ENCODE peak calls at places on chromosomes 1 and 21, in nine cellular contexts. One of them, this sample, is unnamed.

GRCh38 chr1:60461889-60462595 is 388.5 kb upstream of the C1orf87 start:
- DNase-seq in testis: no peak
- DNase-seq in uterus: no peak
- DNase-seq in spleen: no peak
- DNase-seq in sigmoid colon: no peak
- DNase-seq in heart left ventricle: no peak
- DNase-seq in stomach: no peak
- DNase-seq in IMR-90: no peak
- DNase-seq in tibial nerve: no peak
- DNase-seq in this sample: no peak

GRCh38 chr1:212668477-212668876 is 31.2 kb downstream of the BATF3 start:
- DNase-seq in heart left ventricle: no peak
- DNase-seq in uterus: no peak
- DNase-seq in stomach: no peak
- DNase-seq in tibial nerve: no peak
- DNase-seq in IMR-90: no peak
- DNase-seq in spleen: no peak
- DNase-seq in sigmoid colon: no peak
- DNase-seq in testis: no peak
- DNase-seq in this sample: no peak

GRCh38 chr1:93616996-93617669 is 64.5 kb downstream of the BCAR3 start:
- DNase-seq in testis: no peak
- DNase-seq in spleen: no peak
- DNase-seq in uterus: no peak
- DNase-seq in IMR-90: no peak
- DNase-seq in heart left ventricle: no peak
- DNase-seq in tibial nerve: no peak
- DNase-seq in sigmoid colon: peak; percentile 68
- DNase-seq in stomach: peak; percentile 79
- DNase-seq in this sample: no peak

GRCh38 chr1:24347159-24347931 is 28.2 kb downstream of the GRHL3 start:
- DNase-seq in spleen: no peak
- DNase-seq in IMR-90: no peak
- DNase-seq in tibial nerve: no peak
- DNase-seq in uterus: no peak
- DNase-seq in heart left ventricle: no peak
- DNase-seq in testis: no peak
- DNase-seq in stomach: no peak
- DNase-seq in sigmoid colon: no peak
- DNase-seq in this sample: no peak

GRCh38 chr21:28657576-28657975 is 335.1 kb downstream of the LTN1 start:
- DNase-seq in uterus: no peak
- DNase-seq in heart left ventricle: no peak
- DNase-seq in testis: no peak
- DNase-seq in tibial nerve: no peak
- DNase-seq in stomach: no peak
- DNase-seq in sigmoid colon: no peak
- DNase-seq in IMR-90: no peak
- DNase-seq in spleen: no peak
- DNase-seq in this sample: no peak

GRCh38 chr21:36235058-36235582 is 78.5 kb downstream of the DOP1B start:
- DNase-seq in uterus: no peak
- DNase-seq in IMR-90: no peak
- DNase-seq in stomach: peak; percentile 71
- DNase-seq in testis: no peak
- DNase-seq in sigmoid colon: no peak
- DNase-seq in tibial nerve: no peak
- DNase-seq in heart left ventricle: no peak
- DNase-seq in spleen: peak; percentile 22
- DNase-seq in this sample: no peak

GRCh38 chr1:111471012-111471411 is 2.8 kb upstream of the C1orf162 start:
- DNase-seq in sigmoid colon: peak; percentile 77
- DNase-seq in stomach: peak; percentile 50
- DNase-seq in heart left ventricle: peak; percentile 44
- DNase-seq in tibial nerve: no peak
- DNase-seq in uterus: no peak
- DNase-seq in testis: peak; percentile 52
- DNase-seq in spleen: peak; percentile 90
- DNase-seq in IMR-90: no peak
- DNase-seq in this sample: no peak

GRCh38 chr1:68173283-68174172 is 58.8 kb downstream of the WLS start:
- DNase-seq in sigmoid colon: no peak
- DNase-seq in tibial nerve: no peak
- DNase-seq in spleen: no peak
- DNase-seq in IMR-90: peak; percentile 75
- DNase-seq in heart left ventricle: no peak
- DNase-seq in uterus: no peak
- DNase-seq in stomach: no peak
- DNase-seq in testis: no peak
- DNase-seq in this sample: no peak

GRCh38 chr1:10764296-10764798 is 32.1 kb downstream of the CASZ1 start:
- DNase-seq in tibial nerve: no peak
- DNase-seq in heart left ventricle: no peak
- DNase-seq in sigmoid colon: no peak
- DNase-seq in IMR-90: no peak
- DNase-seq in testis: no peak
- DNase-seq in spleen: no peak
- DNase-seq in uterus: no peak
- DNase-seq in stomach: no peak
- DNase-seq in this sample: no peak

GRCh38 chr1:10767282-10767681 is 29.2 kb downstream of the CASZ1 start:
- DNase-seq in IMR-90: no peak
- DNase-seq in tibial nerve: no peak
- DNase-seq in heart left ventricle: no peak
- DNase-seq in stomach: no peak
- DNase-seq in testis: no peak
- DNase-seq in uterus: no peak
- DNase-seq in spleen: no peak
- DNase-seq in sigmoid colon: no peak
- DNase-seq in this sample: no peak

GRCh38 chr1:10765304-10765703 is 31.1 kb downstream of the CASZ1 start:
- DNase-seq in IMR-90: no peak
- DNase-seq in tibial nerve: no peak
- DNase-seq in spleen: no peak
- DNase-seq in testis: no peak
- DNase-seq in heart left ventricle: no peak
- DNase-seq in sigmoid colon: no peak
- DNase-seq in uterus: no peak
- DNase-seq in stomach: no peak
- DNase-seq in this sample: no peak

GRCh38 chr1:10768552-10768951 is 27.9 kb downstream of the CASZ1 start:
- DNase-seq in spleen: no peak
- DNase-seq in IMR-90: no peak
- DNase-seq in heart left ventricle: no peak
- DNase-seq in tibial nerve: no peak
- DNase-seq in uterus: no peak
- DNase-seq in stomach: no peak
- DNase-seq in sigmoid colon: no peak
- DNase-seq in testis: peak; percentile 48
- DNase-seq in this sample: no peak

DNA sequence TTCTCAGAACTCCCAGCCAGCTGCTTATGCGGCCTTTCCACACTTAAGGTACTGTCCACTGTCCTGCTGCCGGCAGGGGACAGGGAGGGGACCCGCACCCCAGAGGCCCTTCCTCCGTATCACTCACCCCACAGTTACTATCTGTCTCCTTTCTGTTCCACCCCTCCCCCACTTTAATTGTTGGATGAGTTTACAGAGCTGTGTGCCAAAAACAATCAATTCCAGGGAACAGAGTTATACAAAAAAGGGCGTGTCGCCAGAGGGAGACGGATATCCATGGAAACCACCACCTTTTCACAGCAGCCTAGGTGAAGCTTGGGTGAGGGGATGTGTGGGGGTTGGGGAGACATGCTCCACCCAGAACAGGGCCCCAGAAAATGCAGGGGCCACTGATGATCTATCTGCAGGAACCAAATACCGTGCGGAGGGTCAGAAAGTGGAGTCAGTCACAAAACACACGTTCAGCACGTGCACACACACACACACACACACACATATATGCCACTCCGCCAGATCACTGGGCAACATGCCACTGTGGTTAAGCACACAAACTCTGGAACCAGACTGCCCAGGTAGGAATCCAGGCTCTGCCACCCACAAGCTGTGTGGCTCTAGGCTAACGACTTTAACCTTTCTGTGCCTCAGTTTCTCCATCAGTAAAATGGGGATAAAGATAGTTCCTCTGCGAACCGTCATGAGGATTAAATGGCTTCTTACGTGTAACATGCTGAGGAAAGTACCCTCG is 30.5 kb downstream of the CASZ1 start:
- DNase-seq in tibial nerve: no peak
- DNase-seq in spleen: no peak
- DNase-seq in testis: no peak
- DNase-seq in heart left ventricle: no peak
- DNase-seq in IMR-90: no peak
- DNase-seq in uterus: no peak
- DNase-seq in stomach: peak; percentile 87
- DNase-seq in sigmoid colon: no peak
- DNase-seq in this sample: no peak
- H3K27ac ChIP-seq in tibial nerve: no peak overlapping the region
- H3K27ac ChIP-seq in spleen: no peak overlapping the region
- H3K27ac ChIP-seq in testis: no peak overlapping the region
- H3K27ac ChIP-seq in heart left ventricle: peak overlapping the region; percentile 4
- H3K27ac ChIP-seq in IMR-90: no peak overlapping the region
- H3K27ac ChIP-seq in uterus: no peak overlapping the region
- H3K27ac ChIP-seq in stomach: peak overlapping the region; percentile 60
- H3K27ac ChIP-seq in sigmoid colon: peak overlapping the region; percentile 25
- H3K27ac ChIP-seq in this sample: peak overlapping the region; percentile 78

GRCh38 chr21:44947930-44948331 is 8.1 kb downstream of the SLX9 start:
- DNase-seq in sigmoid colon: peak; percentile 72
- DNase-seq in testis: no peak
- DNase-seq in IMR-90: no peak
- DNase-seq in uterus: peak; percentile 34
- DNase-seq in tibial nerve: no peak
- DNase-seq in heart left ventricle: no peak
- DNase-seq in stomach: no peak
- DNase-seq in spleen: peak; percentile 76
- DNase-seq in this sample: no peak
- TF ChIP-seq POLR2A in sigmoid colon: no peak
- TF ChIP-seq POLR2A in testis: no peak
- TF ChIP-seq POLR2A in IMR-90: no peak
- TF ChIP-seq POLR2A in uterus: no peak
- TF ChIP-seq POLR2A in tibial nerve: no peak
- TF ChIP-seq POLR2A in heart left ventricle: no peak
- TF ChIP-seq POLR2A in stomach: no peak
- TF ChIP-seq POLR2A in spleen: no peak
- TF ChIP-seq POLR2A in this sample: no peak

GRCh38 chr1:2206813-2207488 is 12.4 kb upstream of the FAAP20 start:
- DNase-seq in uterus: no peak
- DNase-seq in spleen: peak; percentile 81
- DNase-seq in testis: no peak
- DNase-seq in sigmoid colon: peak; percentile 72
- DNase-seq in IMR-90: no peak
- DNase-seq in stomach: no peak
- DNase-seq in heart left ventricle: peak; percentile 16
- DNase-seq in tibial nerve: no peak
- DNase-seq in this sample: no peak

GRCh38 chr1:2204384-2205190 is 10.0 kb upstream of the FAAP20 start:
- DNase-seq in IMR-90: peak; percentile 33
- DNase-seq in uterus: peak; percentile 90
- DNase-seq in testis: peak; percentile 73
- DNase-seq in stomach: peak; percentile 64
- DNase-seq in tibial nerve: peak; percentile 66
- DNase-seq in heart left ventricle: peak; percentile 89
- DNase-seq in sigmoid colon: peak; percentile 94
- DNase-seq in spleen: peak; percentile 96
- DNase-seq in this sample: no peak

GRCh38 chr1:2203671-2204383 is 9.3 kb upstream of the FAAP20 start:
- DNase-seq in testis: no peak
- DNase-seq in tibial nerve: no peak
- DNase-seq in uterus: no peak
- DNase-seq in sigmoid colon: peak; percentile 76
- DNase-seq in spleen: peak; percentile 90
- DNase-seq in stomach: no peak
- DNase-seq in IMR-90: no peak
- DNase-seq in heart left ventricle: no peak
- DNase-seq in this sample: no peak

GRCh38 chr1:2202843-2203601 is 8.4 kb upstream of the FAAP20 start:
- DNase-seq in sigmoid colon: no peak
- DNase-seq in testis: no peak
- DNase-seq in spleen: peak; percentile 85
- DNase-seq in heart left ventricle: no peak
- DNase-seq in IMR-90: no peak
- DNase-seq in stomach: peak; percentile 71
- DNase-seq in tibial nerve: no peak
- DNase-seq in uterus: no peak
- DNase-seq in this sample: no peak

DNA sequence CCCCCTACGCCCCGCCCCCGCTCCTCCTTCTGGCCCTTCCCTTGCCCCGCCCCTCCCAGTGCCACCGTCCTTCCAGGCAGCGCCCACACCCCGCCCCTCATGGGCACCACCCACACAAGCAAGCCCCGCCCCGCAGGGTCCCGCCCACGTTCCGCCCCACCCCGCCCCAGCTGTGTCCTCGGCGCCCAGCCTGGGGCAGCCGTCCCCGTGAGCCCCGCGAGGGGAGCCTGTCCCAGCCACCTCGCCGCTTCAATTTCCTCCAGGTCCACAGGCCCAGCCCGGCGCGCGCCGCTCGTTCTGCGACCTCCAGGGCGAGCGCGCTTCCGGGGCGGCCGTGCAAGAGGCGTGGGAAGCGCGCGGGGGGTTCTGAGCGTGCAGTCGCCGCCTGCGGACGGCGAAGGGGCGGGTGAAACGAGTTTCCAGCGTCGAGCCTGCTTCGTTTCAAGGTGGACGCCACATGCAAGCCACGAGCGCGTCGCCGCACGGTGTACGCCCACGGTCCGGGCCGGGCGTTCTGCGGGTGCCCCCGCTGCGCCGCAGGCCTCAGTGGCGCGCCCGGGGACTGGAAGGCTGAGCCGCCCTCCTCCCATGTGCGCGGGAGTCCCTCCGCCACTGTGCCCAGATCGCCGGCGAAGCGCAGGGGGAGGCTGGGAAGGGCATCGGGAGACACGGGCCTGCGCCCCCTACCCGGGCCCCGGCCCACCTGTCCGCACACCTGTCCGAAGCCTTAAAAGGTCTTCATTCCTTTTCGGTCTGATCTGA is 10.8 kb upstream of the FAAP20 start:
- DNase-seq in testis: peak; percentile 97
- DNase-seq in sigmoid colon: peak; percentile 99
- DNase-seq in heart left ventricle: peak; percentile 98
- DNase-seq in uterus: peak; percentile 96
- DNase-seq in IMR-90: peak; percentile 92
- DNase-seq in tibial nerve: peak; percentile 97
- DNase-seq in stomach: peak; percentile 98
- DNase-seq in spleen: peak; percentile 99
- DNase-seq in this sample: peak; percentile 96
- H3K27ac ChIP-seq in testis: peak overlapping the region; percentile 94
- H3K27ac ChIP-seq in sigmoid colon: peak overlapping the region; percentile 94
- H3K27ac ChIP-seq in heart left ventricle: peak overlapping the region; percentile 78
- H3K27ac ChIP-seq in uterus: peak overlapping the region; percentile 98
- H3K27ac ChIP-seq in IMR-90: peak overlapping the region; percentile 21
- H3K27ac ChIP-seq in tibial nerve: peak overlapping the region; percentile 91
- H3K27ac ChIP-seq in stomach: peak overlapping the region; percentile 85
- H3K27ac ChIP-seq in spleen: peak overlapping the region; percentile 77
- H3K27ac ChIP-seq in this sample: peak overlapping the region; percentile 78

GRCh38 chr1:2242814-2243725 is 15.0 kb downstream of the SKI start:
- DNase-seq in spleen: no peak
- DNase-seq in IMR-90: no peak
- DNase-seq in stomach: no peak
- DNase-seq in uterus: no peak
- DNase-seq in testis: no peak
- DNase-seq in heart left ventricle: peak; percentile 23
- DNase-seq in tibial nerve: no peak
- DNase-seq in sigmoid colon: no peak
- DNase-seq in this sample: no peak
- TF ChIP-seq POLR2A in spleen: no peak
- TF ChIP-seq POLR2A in IMR-90: no peak
- TF ChIP-seq POLR2A in stomach: no peak
- TF ChIP-seq POLR2A in uterus: no peak
- TF ChIP-seq POLR2A in testis: no peak
- TF ChIP-seq POLR2A in heart left ventricle: no peak
- TF ChIP-seq POLR2A in tibial nerve: no peak
- TF ChIP-seq POLR2A in sigmoid colon: no peak
- TF ChIP-seq POLR2A in this sample: no peak

This sample was measured in breast epithelium.